ENCODE peak calls at places on chromosomes 4 and X, in five cellular contexts. M is pancreas, G is KG1, W is substantia nigra, C is choroid plexus epithelial cell. S is an unnamed sample.

GRCh38 chr4:123896446-123897071 is 500.0 kb downstream of the SPRY1 start:
- DNase-seq in G (no peak), W (no peak), M (no peak), C (peak), S (no peak)

GRCh38 chr4:95106408-95106928 is 348.7 kb downstream of the BMPR1B start:
- DNase-seq in W (no peak), G (no peak), C (no peak), M (no peak), S (no peak)

GRCh38 chrX:7154040-7154597 is 6.2 kb upstream of the PUDP start:
- DNase-seq in M (no peak), W (no peak), G (no peak), C (no peak), S (no peak)

GRCh38 chr4:73759357-73759756 is 19.0 kb downstream of the CXCL8 start:
- DNase-seq in W (no peak), C (no peak), G (no peak), M (no peak), S (no peak)

GRCh38 chr4:763922-764321 is 58.3 kb downstream of the PCGF3 start:
- DNase-seq in W (no peak), C (no peak), M (no peak), G (no peak), S (peak)

GRCh38 chr4:5746829-5747745 is 36.1 kb downstream of the EVC start:
- DNase-seq in G (no peak), W (no peak), M (no peak), C (peak), S (no peak)

GRCh38 chr4:174764105-174764729 is 64.8 kb downstream of the GLRA3 start:
- DNase-seq in G (no peak), C (peak), M (no peak), W (no peak), S (no peak)

GRCh38 chrX:74510401-74510800 is 89.1 kb downstream of the SLC16A2 start:
- DNase-seq in M (no peak), G (no peak), C (no peak), W (no peak), S (no peak)

GRCh38 chrX:153438522-153438921 is 7.3 kb downstream of the TREX2 start:
- DNase-seq in M (no peak), C (peak), W (no peak), G (no peak), S (no peak)

GRCh38 chrX:37609727-37610126 is 38.3 kb downstream of the LANCL3 start:
- DNase-seq in M (no peak), W (no peak), C (no peak), G (no peak), S (no peak)

GRCh38 chr4:47913858-47914218 is 545 bp downstream of the NFXL1 start:
- DNase-seq in G (no peak), W (peak), C (no peak), M (peak), S (peak)

GRCh38 chr4:186936496-186937375 is 213.1 kb upstream of the FAT1 start:
- DNase-seq in C (peak), W (no peak), G (no peak), M (no peak), S (no peak)

GRCh38 chrX:57933321-57933720 is 23.1 kb upstream of the ZXDA start:
- DNase-seq in C (no peak), G (no peak), W (no peak), M (no peak), S (no peak)

GRCh38 chrX:134658002-134658401 is 269 bp downstream of the PLAC1 start:
- DNase-seq in M (no peak), G (no peak), W (no peak), C (no peak), S (no peak)

GRCh38 chrX:31366076-31366475 is 294.2 kb upstream of the FTHL17 start:
- DNase-seq in M (no peak), G (no peak), C (no peak), W (no peak), S (no peak)

GRCh38 chr4:155612074-155612473 is 54.6 kb upstream of the GUCY1A1 start:
- DNase-seq in M (no peak), G (no peak), C (no peak), W (no peak), S (no peak)

GRCh38 chr4:118058955-118059354 is 24.7 kb downstream of the NDST3 start:
- DNase-seq in M (no peak), G (no peak), C (no peak), W (no peak), S (no peak)

GRCh38 chr4:10015140-10015753 is 6.0 kb downstream of the SLC2A9 start:
- DNase-seq in C (peak), G (no peak), M (no peak), W (peak), S (no peak)

GRCh38 chrX:109927663-109928273 is 75.1 kb upstream of the TMEM164 start:
- DNase-seq in C (peak), M (no peak), W (no peak), G (no peak), S (no peak)

GRCh38 chrX:11375614-11376119 is 82.5 kb downstream of the AMELX start:
- DNase-seq in W (no peak), C (no peak), G (no peak), M (no peak), S (no peak)

GRCh38 chr4:107183155-107183774 is 147.2 kb upstream of the DKK2 start:
- DNase-seq in W (no peak), C (peak), G (peak), M (peak), S (no peak)

GRCh38 chr4:12319765-12320164 is 891.1 kb upstream of the HS3ST1 start:
- DNase-seq in M (no peak), W (no peak), G (no peak), C (no peak), S (no peak)

GRCh38 chrX:47518105-47518504 is 35.1 kb upstream of the ZNF41 start:
- DNase-seq in G (no peak), W (no peak), M (no peak), C (no peak), S (no peak)

GRCh38 chr4:2424581-2424980 is 5.8 kb downstream of the CFAP99 start:
- DNase-seq in W (no peak), C (peak), M (no peak), G (no peak), S (no peak)

GRCh38 chr4:162499478-162499877 is 335.7 kb upstream of the FSTL5 start:
- DNase-seq in M (no peak), C (peak), W (no peak), G (no peak), S (no peak)

GRCh38 chr4:73446336-73446938 is 10.4 kb downstream of the AFP start:
- DNase-seq in C (peak), G (no peak), M (peak), W (no peak), S (no peak)

GRCh38 chrX:19334945-19335626 is 8.6 kb upstream of the PDHA1 start:
- DNase-seq in W (no peak), G (no peak), C (peak), M (no peak), S (no peak)

GRCh38 chr4:14415146-14415545 is 587.1 kb upstream of the CPEB2 start:
- DNase-seq in M (no peak), G (peak), W (no peak), C (peak), S (no peak)

GRCh38 chr4:20687894-20688293 is 12.4 kb upstream of the PACRGL start:
- DNase-seq in M (no peak), C (peak), G (no peak), W (no peak), S (no peak)

GRCh38 chr4:88244821-88245579 is 39.4 kb downstream of the PPM1K start:
- DNase-seq in W (no peak), C (no peak), G (no peak), M (no peak), S (no peak)

GRCh38 chr4:119087656-119088055 is 48.0 kb upstream of the MYOZ2 start:
- DNase-seq in G (no peak), C (no peak), M (no peak), W (no peak), S (no peak)